ENCODE peak calls at places on chromosomes 4 and X, in eight cellular contexts. H is DND-41, D is ovary, N is lung, G is lower lobe of right lung, V is prostate gland, F is tibial artery, P is left ventricle myocardium inferior. K is an unnamed sample. For H3K4me1, the result is how much of the 10 kb centered on the place peaks cover.

GRCh38 chrX:22912598-22912997 is 87.2 kb upstream of the DDX53 start:
- DNase-seq in H (no peak), D (no peak), N (no peak), G (no peak), V (no peak), F (no peak), P (no peak), K (no peak)

GRCh38 chr4:98199247-98199646 is 56.0 kb upstream of the STPG2 start:
- DNase-seq in H (no peak), D (no peak), N (no peak), G (no peak), V (no peak), F (no peak), P (peak), K (no peak)

GRCh38 chrX:80285131-80285773 is 135.0 kb upstream of the TENT5D start:
- DNase-seq in H (peak), D (no peak), N (no peak), G (no peak), V (peak), F (no peak), P (no peak), K (no peak)

GRCh38 chrX:45295587-45295986 is 94.9 kb upstream of the DIPK2B start:
- DNase-seq in H (no peak), D (no peak), N (no peak), G (no peak), V (no peak), F (no peak), P (no peak), K (no peak)

GRCh38 chr4:37780444-37781133 is 45.9 kb upstream of the PGM2 start:
- DNase-seq in H (peak), D (no peak), N (no peak), G (no peak), V (peak), F (peak), P (no peak), K (no peak)

GRCh38 chrX:96715412-96715940 is 30.8 kb downstream of the DIAPH2 start:
- DNase-seq in H (no peak), D (no peak), N (no peak), G (no peak), V (no peak), F (no peak), P (no peak), K (no peak)

GRCh38 chrX:91331476-91331875 is 103.2 kb upstream of the PABPC5 start:
- DNase-seq in H (no peak), D (no peak), N (no peak), G (no peak), V (no peak), F (no peak), P (no peak), K (no peak)

GRCh38 chr4:119628281-119629141 is at the start of gene PDE5A:
- DNase-seq in H (no peak), D (peak), N (peak), G (peak), V (peak), F (peak), P (peak), K (peak)

GRCh38 chr4:2846172-2846571 is 2.5 kb downstream of the ADD1 start:
- DNase-seq in H (no peak), D (no peak), N (no peak), G (no peak), V (no peak), F (no peak), P (no peak), K (no peak)
- H3K4me1 ChIP-seq in H (under half), D (under half), N (under half), G (half or more), V (under half), F (half or more), P (half or more), K (half or more)

GRCh38 chr4:7239101-7239820 is 46.9 kb downstream of the SORCS2 start:
- DNase-seq in H (no peak), D (no peak), N (no peak), G (no peak), V (no peak), F (no peak), P (no peak), K (no peak)

GRCh38 chr4:7238300-7238960 is 46.1 kb downstream of the SORCS2 start:
- DNase-seq in H (no peak), D (no peak), N (no peak), G (no peak), V (no peak), F (no peak), P (no peak), K (no peak)

GRCh38 chr4:7239844-7240243 is 47.5 kb downstream of the SORCS2 start:
- DNase-seq in H (no peak), D (no peak), N (no peak), G (no peak), V (no peak), F (no peak), P (no peak), K (no peak)

GRCh38 chr4:7241587-7242125 is 49.3 kb downstream of the SORCS2 start:
- DNase-seq in H (no peak), D (no peak), N (no peak), G (no peak), V (no peak), F (no peak), P (no peak), K (no peak)

GRCh38 chr4:7240341-7240740 is 48.0 kb downstream of the SORCS2 start:
- DNase-seq in H (no peak), D (no peak), N (no peak), G (peak), V (no peak), F (no peak), P (no peak), K (no peak)
- H3K4me3 ChIP-seq in H (no peak), D (no peak), N (no peak), G (no peak), V (no peak), F (no peak), P (no peak), K (no peak)

GRCh38 chrX:108735087-108735679 is 1.2 kb downstream of the IRS4 start:
- DNase-seq in H (no peak), D (no peak), N (no peak), G (no peak), V (peak), F (no peak), P (no peak), K (no peak)
- TF ChIP-seq CTCF in H (no peak), D (no peak), N (no peak), G (no peak), V (no peak), F (no peak), P (no peak), K (no peak)

DNA sequence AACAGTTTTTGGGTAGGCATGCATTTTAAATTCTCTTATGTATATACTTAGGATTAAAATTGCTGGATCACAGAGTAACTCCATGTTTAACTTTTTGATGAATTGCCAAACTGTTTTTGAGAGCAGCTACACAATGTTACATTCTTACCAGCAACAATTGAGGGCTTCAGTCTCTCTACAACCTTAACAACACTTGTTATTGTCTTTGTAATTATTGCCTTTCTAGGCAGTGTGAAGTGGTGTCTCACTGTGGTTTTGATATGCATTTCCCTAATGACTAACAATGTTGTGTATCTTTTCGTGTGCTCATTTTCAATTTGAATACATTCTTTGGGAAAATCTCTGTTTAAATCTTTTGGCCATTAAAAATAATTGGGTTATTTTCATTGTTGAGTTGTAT is 17.3 kb upstream of the F11 start:
- DNase-seq in H (no peak), D (no peak), N (no peak), G (no peak), V (no peak), F (no peak), P (no peak), K (no peak)
- H3K4me1 ChIP-seq in H (under half), D (under half), N (under half), G (under half), V (under half), F (under half), P (under half), K (under half)

DNA sequence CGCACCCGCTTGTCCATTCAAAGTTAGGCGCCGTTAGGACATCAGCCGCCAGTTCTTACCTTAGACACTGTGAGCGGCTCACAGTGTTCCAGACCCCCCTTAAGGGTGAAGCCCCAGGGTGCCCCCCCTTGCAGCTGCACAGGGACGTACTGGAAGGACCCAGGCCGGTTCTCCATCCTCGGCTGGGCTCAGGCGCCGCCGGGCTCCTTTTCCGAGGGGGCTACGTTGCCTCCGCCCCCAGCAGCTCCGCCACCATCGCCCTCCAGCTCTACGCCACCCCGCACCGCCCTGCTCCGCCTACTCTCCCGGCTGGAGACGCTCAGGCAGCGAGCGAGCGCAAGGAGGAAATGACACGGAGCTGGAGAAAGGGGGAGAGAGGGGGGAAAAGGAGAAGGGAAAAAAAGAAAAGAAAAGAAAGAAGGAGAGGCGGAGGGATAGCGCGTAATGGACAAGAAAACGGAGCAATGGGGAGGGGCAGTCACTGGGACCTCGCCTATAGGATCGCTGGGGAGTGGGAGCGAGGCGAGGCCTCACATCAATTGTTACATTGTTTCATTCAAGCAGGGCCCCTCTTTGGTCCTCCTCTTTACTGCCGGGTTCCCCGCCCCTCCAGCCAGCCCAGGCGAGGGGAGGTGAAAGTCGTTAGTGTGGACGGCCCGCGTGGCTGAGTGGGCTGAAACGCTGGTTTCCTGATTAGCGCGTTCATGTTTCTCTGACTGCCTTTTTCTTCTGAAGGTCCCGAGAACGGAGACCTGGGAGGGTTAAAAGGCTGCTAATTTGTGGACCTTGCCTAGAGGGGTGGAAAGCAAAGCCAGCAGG is at the start of gene SHROOM4:
- DNase-seq in H (no peak), D (peak), N (peak), G (peak), V (peak), F (peak), P (peak), K (peak)
- H3K4me3 ChIP-seq in H (no peak), D (peak), N (peak), G (peak), V (peak), F (peak), P (peak), K (peak)

DNA sequence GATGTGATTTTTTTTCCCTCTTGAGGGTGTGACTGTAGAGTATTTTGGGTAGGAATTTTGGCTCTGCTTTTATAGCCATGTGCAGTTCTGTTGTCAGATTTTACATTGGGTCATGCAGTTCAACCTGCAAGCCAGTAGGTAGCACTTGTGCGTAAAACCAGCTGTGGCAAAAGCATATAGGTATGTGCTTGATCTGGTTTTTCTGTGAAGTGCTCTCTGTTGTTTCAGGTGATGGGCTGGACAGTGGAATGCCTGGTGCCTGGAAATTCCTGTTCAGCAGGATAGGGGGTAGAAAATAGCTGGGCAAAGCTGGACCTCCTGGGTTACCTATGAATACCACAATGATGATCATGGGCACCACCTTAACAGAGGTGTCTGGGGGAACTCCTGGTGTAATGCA is 584.2 kb upstream of the PCDH10 start:
- DNase-seq in H (no peak), D (no peak), N (no peak), G (no peak), V (no peak), F (no peak), P (no peak), K (no peak)
- TF ChIP-seq CTCF in H (peak), D (no peak), N (no peak), G (no peak), V (no peak), F (no peak), P (no peak), K (no peak)

DNA sequence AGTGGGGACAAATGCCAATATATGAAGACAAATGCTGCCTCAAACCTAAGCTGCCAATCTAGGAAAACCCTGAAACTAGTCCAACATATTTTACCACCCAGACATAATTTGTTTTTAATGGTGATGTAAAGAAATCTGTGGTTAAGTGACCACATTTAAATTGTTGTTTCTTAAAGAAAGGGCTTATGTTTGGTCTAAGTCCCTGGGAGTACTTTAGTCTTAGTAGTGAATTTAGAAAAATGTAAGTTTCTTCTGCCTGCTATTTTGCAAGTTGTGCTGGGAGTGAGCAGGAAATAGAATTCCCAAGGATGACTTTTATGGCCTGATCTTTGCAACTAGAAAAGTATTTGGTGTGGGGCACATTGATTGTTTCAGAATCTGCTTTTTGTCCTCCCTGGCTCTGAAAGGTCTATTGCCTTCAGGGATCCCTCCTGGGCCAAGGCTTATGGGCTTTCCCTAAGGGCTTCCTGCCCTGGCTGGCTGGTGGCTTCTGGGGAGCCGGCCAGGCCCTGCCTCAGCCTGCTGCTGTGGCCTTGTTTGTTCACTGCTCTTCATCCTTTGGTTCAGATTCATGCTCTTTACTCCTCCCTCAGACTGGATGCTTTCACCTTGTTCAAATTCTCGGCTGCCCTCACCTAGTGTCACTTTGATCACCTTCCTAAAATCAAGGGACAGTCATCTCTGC is 169.8 kb upstream of the JADE1 start:
- DNase-seq in H (no peak), D (no peak), N (no peak), G (no peak), V (no peak), F (peak), P (no peak), K (no peak)
- H3K4me1 ChIP-seq in H (under half), D (under half), N (under half), G (under half), V (under half), F (under half), P (under half), K (under half)

GRCh38 chrX:1491851-1492349 is 39.2 kb upstream of the ASMTL start:
- DNase-seq in H (peak), D (no peak), N (no peak), G (no peak), V (no peak), F (no peak), P (no peak), K (no peak)
- H3K4me3 ChIP-seq in H (no peak), D (no peak), N (no peak), G (no peak), V (no peak), F (no peak), P (no peak), K (no peak)